ENCODE peak calls at places on chromosomes 7 and 10, in seven cellular contexts. One of them, this sample, is unnamed.

GRCh38 chr7:156473476-156474240 is 166.9 kb upstream of the RNF32 start:
- DNase-seq in astrocyte of the cerebellum: peak
- DNase-seq in fibroblast of lung: peak
- DNase-seq in heart left ventricle: no peak
- DNase-seq in cardiac fibroblast: peak
- DNase-seq in AG04450: no peak
- DNase-seq in astrocyte of the spinal cord: peak
- DNase-seq in this sample: no peak

GRCh38 chr10:121710207-121710606 is 112.0 kb upstream of the FGFR2 start:
- DNase-seq in fibroblast of lung: peak
- DNase-seq in AG04450: no peak
- DNase-seq in cardiac fibroblast: peak
- DNase-seq in astrocyte of the cerebellum: no peak
- DNase-seq in heart left ventricle: no peak
- DNase-seq in astrocyte of the spinal cord: no peak
- DNase-seq in this sample: no peak

GRCh38 chr7:84042110-84042539 is 152.5 kb downstream of the SEMA3A start:
- DNase-seq in heart left ventricle: no peak
- DNase-seq in astrocyte of the cerebellum: peak
- DNase-seq in astrocyte of the spinal cord: peak
- DNase-seq in cardiac fibroblast: peak
- DNase-seq in AG04450: peak
- DNase-seq in fibroblast of lung: peak
- DNase-seq in this sample: peak

GRCh38 chr7:107047902-107048782 is 3.6 kb downstream of the PRKAR2B start:
- DNase-seq in AG04450: no peak
- DNase-seq in astrocyte of the cerebellum: no peak
- DNase-seq in fibroblast of lung: peak
- DNase-seq in cardiac fibroblast: no peak
- DNase-seq in heart left ventricle: no peak
- DNase-seq in astrocyte of the spinal cord: peak
- DNase-seq in this sample: no peak

GRCh38 chr10:124640538-124641231 is 103.5 kb downstream of the FAM53B start:
- DNase-seq in heart left ventricle: no peak
- DNase-seq in cardiac fibroblast: no peak
- DNase-seq in AG04450: no peak
- DNase-seq in astrocyte of the spinal cord: no peak
- DNase-seq in astrocyte of the cerebellum: no peak
- DNase-seq in fibroblast of lung: no peak
- DNase-seq in this sample: no peak

GRCh38 chr10:76035728-76036409 is 604.4 kb downstream of the LRMDA start:
- DNase-seq in cardiac fibroblast: no peak
- DNase-seq in fibroblast of lung: no peak
- DNase-seq in astrocyte of the spinal cord: no peak
- DNase-seq in astrocyte of the cerebellum: no peak
- DNase-seq in AG04450: no peak
- DNase-seq in heart left ventricle: no peak
- DNase-seq in this sample: no peak

GRCh38 chr7:133662830-133663229 is 410.0 kb downstream of the EXOC4 start:
- DNase-seq in astrocyte of the cerebellum: no peak
- DNase-seq in astrocyte of the spinal cord: no peak
- DNase-seq in fibroblast of lung: no peak
- DNase-seq in cardiac fibroblast: no peak
- DNase-seq in heart left ventricle: no peak
- DNase-seq in AG04450: no peak
- DNase-seq in this sample: no peak

GRCh38 chr10:61211468-61211867 is 241.7 kb downstream of the TMEM26 start:
- DNase-seq in AG04450: no peak
- DNase-seq in astrocyte of the spinal cord: no peak
- DNase-seq in heart left ventricle: no peak
- DNase-seq in fibroblast of lung: peak
- DNase-seq in astrocyte of the cerebellum: no peak
- DNase-seq in cardiac fibroblast: peak
- DNase-seq in this sample: no peak

GRCh38 chr10:91088300-91089140 is 131.9 kb upstream of the PCGF5 start:
- DNase-seq in AG04450: no peak
- DNase-seq in astrocyte of the spinal cord: peak
- DNase-seq in fibroblast of lung: peak
- DNase-seq in cardiac fibroblast: peak
- DNase-seq in heart left ventricle: peak
- DNase-seq in astrocyte of the cerebellum: no peak
- DNase-seq in this sample: no peak

GRCh38 chr10:35398355-35398754 is 62.0 kb downstream of the CCNY start:
- DNase-seq in cardiac fibroblast: peak
- DNase-seq in AG04450: no peak
- DNase-seq in fibroblast of lung: no peak
- DNase-seq in astrocyte of the spinal cord: no peak
- DNase-seq in heart left ventricle: no peak
- DNase-seq in astrocyte of the cerebellum: no peak
- DNase-seq in this sample: no peak

GRCh38 chr7:69615696-69616095 is 17.4 kb downstream of the AUTS2 start:
- DNase-seq in astrocyte of the spinal cord: no peak
- DNase-seq in cardiac fibroblast: no peak
- DNase-seq in heart left ventricle: no peak
- DNase-seq in fibroblast of lung: no peak
- DNase-seq in astrocyte of the cerebellum: no peak
- DNase-seq in AG04450: no peak
- DNase-seq in this sample: no peak

GRCh38 chr10:76429642-76430041 is 998.2 kb downstream of the LRMDA start:
- DNase-seq in fibroblast of lung: no peak
- DNase-seq in AG04450: no peak
- DNase-seq in cardiac fibroblast: no peak
- DNase-seq in astrocyte of the spinal cord: peak
- DNase-seq in heart left ventricle: no peak
- DNase-seq in astrocyte of the cerebellum: no peak
- DNase-seq in this sample: no peak

GRCh38 chr10:102616071-102616770 is 28.1 kb upstream of the TRIM8 start:
- DNase-seq in cardiac fibroblast: peak
- DNase-seq in heart left ventricle: peak
- DNase-seq in astrocyte of the spinal cord: no peak
- DNase-seq in astrocyte of the cerebellum: no peak
- DNase-seq in fibroblast of lung: no peak
- DNase-seq in AG04450: no peak
- DNase-seq in this sample: no peak

GRCh38 chr7:66845382-66846095 is 75.5 kb upstream of the TMEM248 start:
- DNase-seq in astrocyte of the spinal cord: no peak
- DNase-seq in astrocyte of the cerebellum: no peak
- DNase-seq in AG04450: no peak
- DNase-seq in heart left ventricle: no peak
- DNase-seq in cardiac fibroblast: peak
- DNase-seq in fibroblast of lung: no peak
- DNase-seq in this sample: no peak

GRCh38 chr10:132975976-132976682 is 33.8 kb upstream of the CFAP46 start:
- DNase-seq in fibroblast of lung: no peak
- DNase-seq in AG04450: no peak
- DNase-seq in astrocyte of the spinal cord: no peak
- DNase-seq in heart left ventricle: no peak
- DNase-seq in astrocyte of the cerebellum: no peak
- DNase-seq in cardiac fibroblast: no peak
- DNase-seq in this sample: no peak
- H3K4me3 ChIP-seq in fibroblast of lung: no peak
- H3K4me3 ChIP-seq in AG04450: no peak
- H3K4me3 ChIP-seq in astrocyte of the spinal cord: no peak
- H3K4me3 ChIP-seq in heart left ventricle: no peak
- H3K4me3 ChIP-seq in astrocyte of the cerebellum: no peak
- H3K4me3 ChIP-seq in cardiac fibroblast: no peak
- H3K4me3 ChIP-seq in this sample: no peak

DNA sequence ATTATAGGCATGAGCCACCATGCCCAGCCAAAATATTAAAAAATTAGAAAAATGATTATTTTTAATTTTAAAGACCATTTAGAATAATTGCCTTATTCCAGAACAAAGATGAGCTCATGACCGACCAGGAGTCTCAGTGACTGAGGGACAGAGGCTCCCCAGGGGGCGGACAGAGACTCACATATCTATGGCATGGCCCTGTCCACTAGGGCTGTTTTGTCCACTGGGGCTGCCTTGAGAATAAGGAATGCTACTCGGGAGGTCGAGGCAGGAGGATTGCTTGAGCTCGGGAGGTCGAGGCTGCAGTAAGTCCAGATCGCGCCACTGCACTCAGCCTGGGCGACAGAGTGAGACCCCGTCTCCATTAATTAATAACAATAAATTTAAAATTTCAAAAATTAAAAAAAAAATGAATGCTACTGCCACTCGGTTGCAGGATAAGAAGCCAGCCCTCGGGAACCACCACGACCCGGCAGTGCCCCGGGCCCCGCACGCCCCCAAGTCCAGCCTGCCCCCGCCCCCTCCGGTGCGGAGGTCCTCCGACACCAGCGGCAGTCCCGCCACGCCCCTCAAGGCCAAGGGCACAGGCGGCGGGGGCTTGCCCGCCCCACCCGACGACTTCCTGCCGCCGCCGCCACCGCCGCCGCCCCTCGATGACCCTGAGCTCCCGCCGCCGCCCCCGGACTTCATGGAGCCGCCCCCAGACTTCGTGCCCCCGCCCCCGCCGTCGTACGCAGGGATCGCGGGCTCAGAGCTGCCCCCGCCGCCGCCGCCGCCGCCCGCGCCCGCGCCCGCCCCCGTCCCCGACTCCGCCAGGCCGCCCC is 128.6 kb downstream of the APBB1IP start:
- DNase-seq in cardiac fibroblast: no peak
- DNase-seq in astrocyte of the spinal cord: no peak
- DNase-seq in AG04450: no peak
- DNase-seq in heart left ventricle: no peak
- DNase-seq in astrocyte of the cerebellum: no peak
- DNase-seq in fibroblast of lung: no peak
- DNase-seq in this sample: no peak
- H3K4me3 ChIP-seq in cardiac fibroblast: peak
- H3K4me3 ChIP-seq in astrocyte of the spinal cord: peak
- H3K4me3 ChIP-seq in AG04450: no peak
- H3K4me3 ChIP-seq in heart left ventricle: peak
- H3K4me3 ChIP-seq in astrocyte of the cerebellum: peak
- H3K4me3 ChIP-seq in fibroblast of lung: no peak
- H3K4me3 ChIP-seq in this sample: no peak

GRCh38 chr7:130909881-130910672 is 176.1 kb upstream of the KLF14 start:
- DNase-seq in fibroblast of lung: peak
- DNase-seq in cardiac fibroblast: peak
- DNase-seq in astrocyte of the cerebellum: no peak
- DNase-seq in astrocyte of the spinal cord: no peak
- DNase-seq in AG04450: no peak
- DNase-seq in heart left ventricle: no peak
- DNase-seq in this sample: no peak
- H3K4me3 ChIP-seq in fibroblast of lung: peak
- H3K4me3 ChIP-seq in cardiac fibroblast: peak
- H3K4me3 ChIP-seq in astrocyte of the cerebellum: peak
- H3K4me3 ChIP-seq in astrocyte of the spinal cord: peak
- H3K4me3 ChIP-seq in AG04450: peak
- H3K4me3 ChIP-seq in heart left ventricle: no peak
- H3K4me3 ChIP-seq in this sample: peak

GRCh38 chr10:104330168-104331117 is 7.8 kb downstream of the ITPRIP start:
- DNase-seq in astrocyte of the spinal cord: peak
- DNase-seq in astrocyte of the cerebellum: no peak
- DNase-seq in fibroblast of lung: peak
- DNase-seq in heart left ventricle: no peak
- DNase-seq in cardiac fibroblast: peak
- DNase-seq in AG04450: no peak
- DNase-seq in this sample: peak
- H3K4me3 ChIP-seq in astrocyte of the spinal cord: no peak
- H3K4me3 ChIP-seq in astrocyte of the cerebellum: no peak
- H3K4me3 ChIP-seq in fibroblast of lung: peak
- H3K4me3 ChIP-seq in heart left ventricle: no peak
- H3K4me3 ChIP-seq in cardiac fibroblast: peak
- H3K4me3 ChIP-seq in AG04450: peak
- H3K4me3 ChIP-seq in this sample: peak

DNA sequence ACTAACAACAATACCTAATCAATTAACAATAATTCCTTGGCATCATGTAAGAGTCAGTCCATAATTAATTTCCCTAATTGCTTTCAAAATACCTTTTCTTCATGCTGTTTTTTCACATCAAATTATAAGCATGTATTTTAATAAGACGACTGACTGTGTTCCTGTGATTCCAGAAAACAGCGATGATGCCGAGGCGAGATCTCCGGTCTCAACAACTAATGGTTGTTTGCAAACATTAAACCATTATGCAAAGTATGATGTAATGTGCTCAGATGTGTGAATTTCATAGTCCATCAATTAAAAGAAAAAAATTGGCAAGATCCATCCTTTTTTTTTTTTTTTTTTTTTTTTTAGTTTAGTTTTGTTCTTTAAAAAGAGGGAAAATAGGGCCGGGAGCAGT is 44.5 kb upstream of the PIP4K2A start:
- DNase-seq in fibroblast of lung: no peak
- DNase-seq in astrocyte of the spinal cord: no peak
- DNase-seq in astrocyte of the cerebellum: no peak
- DNase-seq in cardiac fibroblast: no peak
- DNase-seq in heart left ventricle: no peak
- DNase-seq in AG04450: no peak
- DNase-seq in this sample: no peak
- H3K4me3 ChIP-seq in fibroblast of lung: no peak
- H3K4me3 ChIP-seq in astrocyte of the spinal cord: no peak
- H3K4me3 ChIP-seq in astrocyte of the cerebellum: no peak
- H3K4me3 ChIP-seq in cardiac fibroblast: no peak
- H3K4me3 ChIP-seq in heart left ventricle: no peak
- H3K4me3 ChIP-seq in AG04450: no peak
- H3K4me3 ChIP-seq in this sample: no peak

GRCh38 chr10:93072713-93073538 is 767 bp upstream of the CYP26A1 start:
- DNase-seq in fibroblast of lung: no peak
- DNase-seq in AG04450: no peak
- DNase-seq in heart left ventricle: no peak
- DNase-seq in astrocyte of the cerebellum: no peak
- DNase-seq in cardiac fibroblast: no peak
- DNase-seq in astrocyte of the spinal cord: no peak
- DNase-seq in this sample: no peak

GRCh38 chr10:93072225-93072712 is 1.4 kb upstream of the CYP26A1 start:
- DNase-seq in fibroblast of lung: no peak
- DNase-seq in heart left ventricle: no peak
- DNase-seq in astrocyte of the cerebellum: no peak
- DNase-seq in AG04450: no peak
- DNase-seq in astrocyte of the spinal cord: no peak
- DNase-seq in cardiac fibroblast: no peak
- DNase-seq in this sample: no peak

GRCh38 chr10:93074597-93075368 is 1.1 kb downstream of the CYP26A1 start:
- DNase-seq in fibroblast of lung: no peak
- DNase-seq in heart left ventricle: no peak
- DNase-seq in cardiac fibroblast: no peak
- DNase-seq in AG04450: no peak
- DNase-seq in astrocyte of the cerebellum: no peak
- DNase-seq in astrocyte of the spinal cord: no peak
- DNase-seq in this sample: no peak

GRCh38 chr10:93074137-93074596 is 474 bp downstream of the CYP26A1 start:
- DNase-seq in AG04450: no peak
- DNase-seq in fibroblast of lung: no peak
- DNase-seq in cardiac fibroblast: no peak
- DNase-seq in astrocyte of the cerebellum: no peak
- DNase-seq in heart left ventricle: no peak
- DNase-seq in astrocyte of the spinal cord: no peak
- DNase-seq in this sample: no peak

GRCh38 chr10:93073539-93074136 is at the start of gene CYP26A1:
- DNase-seq in cardiac fibroblast: no peak
- DNase-seq in fibroblast of lung: no peak
- DNase-seq in astrocyte of the cerebellum: no peak
- DNase-seq in astrocyte of the spinal cord: no peak
- DNase-seq in AG04450: no peak
- DNase-seq in heart left ventricle: no peak
- DNase-seq in this sample: no peak
- H3K4me3 ChIP-seq in cardiac fibroblast: no peak
- H3K4me3 ChIP-seq in fibroblast of lung: no peak
- H3K4me3 ChIP-seq in astrocyte of the cerebellum: peak
- H3K4me3 ChIP-seq in astrocyte of the spinal cord: no peak
- H3K4me3 ChIP-seq in AG04450: peak
- H3K4me3 ChIP-seq in heart left ventricle: peak
- H3K4me3 ChIP-seq in this sample: peak